ENCODE peak calls at places on chromosome 22, in ten cellular contexts. One of them, this sample, is unnamed.

GRCh38 chr22:19769393-19769715 is 8.8 kb downstream of the TBX1 start:
- DNase-seq in neural crest cell: no peak
- DNase-seq in keratinocyte: no peak
- DNase-seq in tibial nerve: no peak
- DNase-seq in MM.1S: no peak
- DNase-seq in fibroblast of mammary gland: no peak
- DNase-seq in Peyer's patch: no peak
- DNase-seq in dorsolateral prefrontal cortex: no peak
- DNase-seq in kidney epithelial cell: no peak
- DNase-seq in neural progenitor cell: no peak
- DNase-seq in this sample: no peak

GRCh38 chr22:24005201-24005600 is at the start of gene GSTT4:
- DNase-seq in neural crest cell: no peak
- DNase-seq in keratinocyte: no peak
- DNase-seq in tibial nerve: no peak
- DNase-seq in MM.1S: no peak
- DNase-seq in fibroblast of mammary gland: no peak
- DNase-seq in Peyer's patch: no peak
- DNase-seq in dorsolateral prefrontal cortex: no peak
- DNase-seq in kidney epithelial cell: no peak
- DNase-seq in neural progenitor cell: no peak
- DNase-seq in this sample: no peak

GRCh38 chr22:31253949-31254348 is 38.3 kb downstream of the PIK3IP1 start:
- DNase-seq in neural crest cell: no peak
- DNase-seq in keratinocyte: peak; percentile 100
- DNase-seq in tibial nerve: no peak
- DNase-seq in MM.1S: no peak
- DNase-seq in fibroblast of mammary gland: no peak
- DNase-seq in Peyer's patch: peak; percentile 76
- DNase-seq in dorsolateral prefrontal cortex: no peak
- DNase-seq in kidney epithelial cell: no peak
- DNase-seq in neural progenitor cell: no peak
- DNase-seq in this sample: no peak

GRCh38 chr22:42364641-42365336 is 67.4 kb downstream of the NFAM1 start:
- DNase-seq in neural crest cell: no peak
- DNase-seq in keratinocyte: no peak
- DNase-seq in tibial nerve: no peak
- DNase-seq in MM.1S: no peak
- DNase-seq in fibroblast of mammary gland: peak; percentile 48
- DNase-seq in Peyer's patch: no peak
- DNase-seq in dorsolateral prefrontal cortex: no peak
- DNase-seq in kidney epithelial cell: no peak
- DNase-seq in neural progenitor cell: no peak
- DNase-seq in this sample: no peak

GRCh38 chr22:37684803-37685615 is 1.1 kb upstream of the NOL12 start:
- DNase-seq in neural crest cell: no peak
- DNase-seq in keratinocyte: no peak
- DNase-seq in tibial nerve: no peak
- DNase-seq in MM.1S: peak; percentile 40
- DNase-seq in fibroblast of mammary gland: no peak
- DNase-seq in Peyer's patch: peak; percentile 74
- DNase-seq in dorsolateral prefrontal cortex: no peak
- DNase-seq in kidney epithelial cell: no peak
- DNase-seq in neural progenitor cell: no peak
- DNase-seq in this sample: no peak

GRCh38 chr22:39661842-39662676 is 91.5 kb downstream of the CACNA1I start:
- DNase-seq in neural crest cell: no peak
- DNase-seq in keratinocyte: peak; percentile 11
- DNase-seq in tibial nerve: no peak
- DNase-seq in MM.1S: no peak
- DNase-seq in fibroblast of mammary gland: no peak
- DNase-seq in Peyer's patch: peak; percentile 74
- DNase-seq in dorsolateral prefrontal cortex: no peak
- DNase-seq in kidney epithelial cell: no peak
- DNase-seq in neural progenitor cell: peak; percentile 78
- DNase-seq in this sample: peak; percentile 91

GRCh38 chr22:30289980-30290313 is 642 bp upstream of the CASTOR1 start:
- DNase-seq in neural crest cell: no peak
- DNase-seq in keratinocyte: no peak
- DNase-seq in tibial nerve: no peak
- DNase-seq in MM.1S: no peak
- DNase-seq in fibroblast of mammary gland: no peak
- DNase-seq in Peyer's patch: no peak
- DNase-seq in dorsolateral prefrontal cortex: no peak
- DNase-seq in kidney epithelial cell: no peak
- DNase-seq in neural progenitor cell: no peak
- DNase-seq in this sample: no peak

GRCh38 chr22:49244466-49245420 is 582.9 kb downstream of the BRD1 start:
- DNase-seq in neural crest cell: no peak
- DNase-seq in keratinocyte: no peak
- DNase-seq in tibial nerve: no peak
- DNase-seq in MM.1S: no peak
- DNase-seq in fibroblast of mammary gland: no peak
- DNase-seq in Peyer's patch: peak; percentile 24
- DNase-seq in dorsolateral prefrontal cortex: peak; percentile 31
- DNase-seq in kidney epithelial cell: no peak
- DNase-seq in neural progenitor cell: no peak
- DNase-seq in this sample: no peak

GRCh38 chr22:41478891-41479521 is 10.1 kb downstream of the ACO2 start:
- DNase-seq in neural crest cell: no peak
- DNase-seq in keratinocyte: no peak
- DNase-seq in tibial nerve: peak; percentile 21
- DNase-seq in MM.1S: no peak
- DNase-seq in fibroblast of mammary gland: peak; percentile 93
- DNase-seq in Peyer's patch: no peak
- DNase-seq in dorsolateral prefrontal cortex: peak; percentile 67
- DNase-seq in kidney epithelial cell: no peak
- DNase-seq in neural progenitor cell: no peak
- DNase-seq in this sample: peak; percentile 32

GRCh38 chr22:23315341-23315917 is 135.1 kb downstream of the BCR start:
- DNase-seq in neural crest cell: peak; percentile 66
- DNase-seq in keratinocyte: peak; percentile 7
- DNase-seq in tibial nerve: peak; percentile 56
- DNase-seq in MM.1S: peak; percentile 27
- DNase-seq in fibroblast of mammary gland: peak; percentile 68
- DNase-seq in Peyer's patch: peak; percentile 82
- DNase-seq in dorsolateral prefrontal cortex: peak; percentile 61
- DNase-seq in kidney epithelial cell: no peak
- DNase-seq in neural progenitor cell: peak; percentile 75
- DNase-seq in this sample: peak; percentile 77

GRCh38 chr22:41507330-41508063 is 36.8 kb downstream of the POLR3H start:
- DNase-seq in neural crest cell: no peak
- DNase-seq in keratinocyte: no peak
- DNase-seq in tibial nerve: no peak
- DNase-seq in MM.1S: no peak
- DNase-seq in fibroblast of mammary gland: no peak
- DNase-seq in Peyer's patch: no peak
- DNase-seq in dorsolateral prefrontal cortex: no peak
- DNase-seq in kidney epithelial cell: no peak
- DNase-seq in neural progenitor cell: no peak
- DNase-seq in this sample: no peak

GRCh38 chr22:47593291-47593690 is 830.8 kb downstream of the TBC1D22A start:
- DNase-seq in neural crest cell: no peak
- DNase-seq in keratinocyte: no peak
- DNase-seq in tibial nerve: no peak
- DNase-seq in MM.1S: no peak
- DNase-seq in fibroblast of mammary gland: no peak
- DNase-seq in Peyer's patch: no peak
- DNase-seq in dorsolateral prefrontal cortex: no peak
- DNase-seq in kidney epithelial cell: no peak
- DNase-seq in neural progenitor cell: no peak
- DNase-seq in this sample: no peak

GRCh38 chr22:47592791-47593190 is 830.3 kb downstream of the TBC1D22A start:
- DNase-seq in neural crest cell: no peak
- DNase-seq in keratinocyte: no peak
- DNase-seq in tibial nerve: no peak
- DNase-seq in MM.1S: no peak
- DNase-seq in fibroblast of mammary gland: no peak
- DNase-seq in Peyer's patch: no peak
- DNase-seq in dorsolateral prefrontal cortex: no peak
- DNase-seq in kidney epithelial cell: no peak
- DNase-seq in neural progenitor cell: no peak
- DNase-seq in this sample: no peak

GRCh38 chr22:47591709-47592108 is 829.3 kb downstream of the TBC1D22A start:
- DNase-seq in neural crest cell: no peak
- DNase-seq in keratinocyte: no peak
- DNase-seq in tibial nerve: no peak
- DNase-seq in MM.1S: no peak
- DNase-seq in fibroblast of mammary gland: no peak
- DNase-seq in Peyer's patch: no peak
- DNase-seq in dorsolateral prefrontal cortex: no peak
- DNase-seq in kidney epithelial cell: no peak
- DNase-seq in neural progenitor cell: no peak
- DNase-seq in this sample: no peak

GRCh38 chr22:47595122-47595521 is 832.7 kb downstream of the TBC1D22A start:
- DNase-seq in neural crest cell: no peak
- DNase-seq in keratinocyte: no peak
- DNase-seq in tibial nerve: no peak
- DNase-seq in MM.1S: no peak
- DNase-seq in fibroblast of mammary gland: no peak
- DNase-seq in Peyer's patch: no peak
- DNase-seq in dorsolateral prefrontal cortex: no peak
- DNase-seq in kidney epithelial cell: no peak
- DNase-seq in neural progenitor cell: no peak
- DNase-seq in this sample: no peak

DNA sequence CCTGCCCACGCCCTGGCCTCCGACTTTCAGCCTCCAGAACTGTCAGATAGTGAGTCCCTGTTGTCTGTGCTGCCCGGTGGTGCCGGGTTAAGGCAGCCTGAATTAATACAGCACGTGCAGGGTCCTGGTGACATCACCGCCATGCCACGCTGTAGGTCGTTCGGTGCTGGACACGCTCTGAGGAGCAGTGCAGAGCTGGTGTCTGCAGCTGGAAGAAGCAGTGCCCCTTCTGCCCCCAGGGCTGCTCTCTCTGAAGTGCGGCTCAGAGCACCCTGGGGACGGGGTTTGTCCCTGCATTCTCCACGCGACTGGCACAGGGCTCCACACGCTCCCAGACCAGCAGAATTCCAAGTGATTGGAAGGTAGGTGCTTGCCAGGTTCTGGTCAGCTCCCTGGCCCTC is 831.5 kb downstream of the TBC1D22A start:
- DNase-seq in neural crest cell: no peak
- DNase-seq in keratinocyte: no peak
- DNase-seq in tibial nerve: no peak
- DNase-seq in MM.1S: no peak
- DNase-seq in fibroblast of mammary gland: no peak
- DNase-seq in Peyer's patch: no peak
- DNase-seq in dorsolateral prefrontal cortex: no peak
- DNase-seq in kidney epithelial cell: no peak
- DNase-seq in neural progenitor cell: no peak
- DNase-seq in this sample: no peak
- TF ChIP-seq CTCF in neural crest cell: no peak
- TF ChIP-seq CTCF in keratinocyte: no peak
- TF ChIP-seq CTCF in tibial nerve: no peak
- TF ChIP-seq CTCF in MM.1S: no peak
- TF ChIP-seq CTCF in fibroblast of mammary gland: no peak
- TF ChIP-seq CTCF in Peyer's patch: no peak
- TF ChIP-seq CTCF in dorsolateral prefrontal cortex: no peak
- TF ChIP-seq CTCF in kidney epithelial cell: no peak
- TF ChIP-seq CTCF in neural progenitor cell: no peak
- TF ChIP-seq CTCF in this sample: no peak

DNA sequence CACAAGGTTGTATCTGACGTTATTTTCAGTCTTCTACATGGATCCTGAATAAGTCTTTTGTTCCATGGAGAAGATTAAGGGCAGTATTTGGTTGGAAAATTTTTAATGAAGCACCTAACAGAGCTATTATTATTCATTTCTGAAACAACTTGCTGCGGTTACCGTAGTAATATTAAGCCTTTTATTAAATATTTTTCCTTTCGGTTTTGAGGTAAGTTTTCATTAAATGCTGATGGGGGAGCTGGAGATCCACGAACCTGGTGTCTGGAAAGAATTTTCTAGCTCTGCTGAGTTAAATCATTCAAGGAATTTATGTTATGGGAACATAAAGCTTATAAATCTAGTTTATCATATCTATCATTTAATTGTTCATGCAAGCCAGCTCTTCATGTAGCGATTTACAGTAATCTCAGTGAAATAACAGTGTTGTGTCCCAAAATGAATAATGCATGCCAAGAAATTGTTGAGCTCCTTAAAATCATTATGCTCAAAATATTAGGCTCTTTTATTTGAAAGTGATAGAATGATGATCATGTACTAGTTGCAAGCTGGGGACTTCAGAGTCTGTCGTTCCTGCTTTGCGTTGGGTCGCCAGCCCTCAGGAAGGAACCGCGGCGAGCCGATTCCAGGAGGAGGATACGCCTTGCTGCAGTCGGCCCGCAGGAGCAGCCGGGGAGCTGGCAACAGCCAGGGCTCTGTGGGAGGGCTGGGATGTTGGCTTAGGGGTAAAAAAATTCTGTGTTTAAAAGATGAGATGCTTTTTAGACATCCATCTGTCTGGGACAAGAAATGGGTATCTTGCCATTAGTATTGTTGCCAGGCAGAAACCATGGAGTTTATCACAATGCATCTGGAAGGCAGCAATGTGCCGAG is 83.1 kb downstream of the TBC1D22A start:
- DNase-seq in neural crest cell: no peak
- DNase-seq in keratinocyte: no peak
- DNase-seq in tibial nerve: no peak
- DNase-seq in MM.1S: no peak
- DNase-seq in fibroblast of mammary gland: peak; percentile 68
- DNase-seq in Peyer's patch: no peak
- DNase-seq in dorsolateral prefrontal cortex: peak; percentile 68
- DNase-seq in kidney epithelial cell: no peak
- DNase-seq in neural progenitor cell: no peak
- DNase-seq in this sample: no peak
- TF ChIP-seq CTCF in neural crest cell: peak; percentile 65
- TF ChIP-seq CTCF in keratinocyte: no peak
- TF ChIP-seq CTCF in tibial nerve: peak; percentile 36
- TF ChIP-seq CTCF in MM.1S: no peak
- TF ChIP-seq CTCF in fibroblast of mammary gland: peak; percentile 61
- TF ChIP-seq CTCF in Peyer's patch: peak; percentile 38
- TF ChIP-seq CTCF in dorsolateral prefrontal cortex: peak; percentile 67
- TF ChIP-seq CTCF in kidney epithelial cell: peak; percentile 44
- TF ChIP-seq CTCF in neural progenitor cell: peak; percentile 52
- TF ChIP-seq CTCF in this sample: no peak

GRCh38 chr22:43889366-43890253 is 2.2 kb downstream of the PNPLA5 start:
- DNase-seq in neural crest cell: no peak
- DNase-seq in keratinocyte: no peak
- DNase-seq in tibial nerve: no peak
- DNase-seq in MM.1S: no peak
- DNase-seq in fibroblast of mammary gland: peak; percentile 41
- DNase-seq in Peyer's patch: no peak
- DNase-seq in dorsolateral prefrontal cortex: peak; percentile 51
- DNase-seq in kidney epithelial cell: no peak
- DNase-seq in neural progenitor cell: peak; percentile 40
- DNase-seq in this sample: no peak
- TF ChIP-seq CTCF in neural crest cell: no peak
- TF ChIP-seq CTCF in keratinocyte: peak; percentile 74
- TF ChIP-seq CTCF in tibial nerve: no peak
- TF ChIP-seq CTCF in MM.1S: no peak
- TF ChIP-seq CTCF in fibroblast of mammary gland: peak; percentile 33
- TF ChIP-seq CTCF in Peyer's patch: no peak
- TF ChIP-seq CTCF in dorsolateral prefrontal cortex: no peak
- TF ChIP-seq CTCF in kidney epithelial cell: peak; percentile 9
- TF ChIP-seq CTCF in neural progenitor cell: peak; percentile 29
- TF ChIP-seq CTCF in this sample: no peak

DNA sequence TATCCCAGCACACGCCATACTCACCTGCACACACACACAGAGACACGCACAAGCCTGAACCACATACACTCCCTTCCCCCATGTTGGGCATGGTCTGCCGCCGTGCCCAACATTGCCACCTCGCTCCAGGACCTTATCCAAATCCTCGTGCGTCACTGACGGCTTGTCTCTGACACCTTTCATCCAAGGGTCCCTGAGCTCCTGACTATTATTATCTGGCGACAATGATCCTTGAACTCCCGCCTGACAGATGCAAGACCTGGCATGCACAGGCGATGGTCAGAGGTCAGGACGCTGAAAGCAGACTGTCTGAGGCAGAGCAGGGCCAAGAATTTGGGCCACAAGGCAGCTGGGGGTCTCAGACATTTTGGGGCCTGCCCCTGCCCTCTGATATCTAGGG is 4.2 kb downstream of the MB start:
- DNase-seq in neural crest cell: no peak
- DNase-seq in keratinocyte: no peak
- DNase-seq in tibial nerve: no peak
- DNase-seq in MM.1S: no peak
- DNase-seq in fibroblast of mammary gland: no peak
- DNase-seq in Peyer's patch: no peak
- DNase-seq in dorsolateral prefrontal cortex: no peak
- DNase-seq in kidney epithelial cell: no peak
- DNase-seq in neural progenitor cell: no peak
- DNase-seq in this sample: no peak
- TF ChIP-seq CTCF in neural crest cell: no peak
- TF ChIP-seq CTCF in keratinocyte: no peak
- TF ChIP-seq CTCF in tibial nerve: no peak
- TF ChIP-seq CTCF in MM.1S: no peak
- TF ChIP-seq CTCF in fibroblast of mammary gland: no peak
- TF ChIP-seq CTCF in Peyer's patch: no peak
- TF ChIP-seq CTCF in dorsolateral prefrontal cortex: no peak
- TF ChIP-seq CTCF in kidney epithelial cell: no peak
- TF ChIP-seq CTCF in neural progenitor cell: no peak
- TF ChIP-seq CTCF in this sample: no peak

This sample was measured in activated CD8-positive, alpha-beta T cell treated with anti-CD3 and anti-CD28 coated beads for 36 hours.